ENCODE peak calls at places on chromosomes 2 and 18, in nine cellular contexts. One of them, this sample, is unnamed.
A peak's percentile ranks its signal among the peaks of the same experiment; 100 is the strongest.

GRCh38 chr2:65666156-65666725 is 233.8 kb upstream of the SPRED2 start:
- DNase-seq in CD8-positive, alpha-beta T cell: no peak
- DNase-seq in MCF 10A: peak; percentile 56
- DNase-seq in stromal cell of bone marrow: peak; percentile 9
- DNase-seq in neural crest cell: no peak
- DNase-seq in dermis blood vessel endothelial cell: no peak
- DNase-seq in G401: no peak
- DNase-seq in Right ventricle myocardium superior: no peak
- DNase-seq in stimulated activated CD4-positive, alpha-beta T cell treated with anti-CD3 and anti-CD28 coated beads, Interleukin-15, amount 100 ng/mL, for 24 hours: peak; percentile 7
- DNase-seq in this sample: no peak

GRCh38 chr2:132438650-132439030 is 22.0 kb downstream of the GPR39 start:
- DNase-seq in CD8-positive, alpha-beta T cell: no peak
- DNase-seq in MCF 10A: peak; percentile 97
- DNase-seq in stromal cell of bone marrow: peak; percentile 78
- DNase-seq in stimulated activated CD4-positive, alpha-beta T cell treated with anti-CD3 and anti-CD28 coated beads, Interleukin-15, amount 100 ng/mL, for 24 hours: peak; percentile 6
- DNase-seq in dermis blood vessel endothelial cell: peak; percentile 63
- DNase-seq in neural crest cell: no peak
- DNase-seq in G401: no peak
- DNase-seq in Right ventricle myocardium superior: no peak
- DNase-seq in this sample: no peak

GRCh38 chr2:30621836-30622235 is 174.8 kb downstream of the LCLAT1 start:
- DNase-seq in dermis blood vessel endothelial cell: no peak
- DNase-seq in stimulated activated CD4-positive, alpha-beta T cell treated with anti-CD3 and anti-CD28 coated beads, Interleukin-15, amount 100 ng/mL, for 24 hours: no peak
- DNase-seq in Right ventricle myocardium superior: no peak
- DNase-seq in G401: no peak
- DNase-seq in neural crest cell: no peak
- DNase-seq in CD8-positive, alpha-beta T cell: no peak
- DNase-seq in stromal cell of bone marrow: no peak
- DNase-seq in MCF 10A: no peak
- DNase-seq in this sample: no peak

GRCh38 chr2:16620590-16620989 is 45.0 kb downstream of the CYRIA start:
- DNase-seq in CD8-positive, alpha-beta T cell: no peak
- DNase-seq in neural crest cell: no peak
- DNase-seq in Right ventricle myocardium superior: no peak
- DNase-seq in MCF 10A: no peak
- DNase-seq in dermis blood vessel endothelial cell: no peak
- DNase-seq in stromal cell of bone marrow: no peak
- DNase-seq in stimulated activated CD4-positive, alpha-beta T cell treated with anti-CD3 and anti-CD28 coated beads, Interleukin-15, amount 100 ng/mL, for 24 hours: no peak
- DNase-seq in G401: no peak
- DNase-seq in this sample: no peak

GRCh38 chr18:59706499-59706898 is 9.3 kb upstream of the CCBE1 start:
- DNase-seq in stromal cell of bone marrow: no peak
- DNase-seq in stimulated activated CD4-positive, alpha-beta T cell treated with anti-CD3 and anti-CD28 coated beads, Interleukin-15, amount 100 ng/mL, for 24 hours: no peak
- DNase-seq in Right ventricle myocardium superior: no peak
- DNase-seq in dermis blood vessel endothelial cell: no peak
- DNase-seq in G401: no peak
- DNase-seq in neural crest cell: no peak
- DNase-seq in CD8-positive, alpha-beta T cell: no peak
- DNase-seq in MCF 10A: peak; percentile 38
- DNase-seq in this sample: no peak

GRCh38 chr2:10658041-10658913 is 31.5 kb downstream of the NOL10 start:
- DNase-seq in stromal cell of bone marrow: peak; percentile 28
- DNase-seq in neural crest cell: no peak
- DNase-seq in MCF 10A: peak; percentile 82
- DNase-seq in stimulated activated CD4-positive, alpha-beta T cell treated with anti-CD3 and anti-CD28 coated beads, Interleukin-15, amount 100 ng/mL, for 24 hours: no peak
- DNase-seq in G401: no peak
- DNase-seq in dermis blood vessel endothelial cell: no peak
- DNase-seq in Right ventricle myocardium superior: no peak
- DNase-seq in CD8-positive, alpha-beta T cell: no peak
- DNase-seq in this sample: no peak

GRCh38 chr2:19648583-19648982 is 253.2 kb downstream of the TTC32 start:
- DNase-seq in G401: no peak
- DNase-seq in dermis blood vessel endothelial cell: no peak
- DNase-seq in MCF 10A: peak; percentile 97
- DNase-seq in CD8-positive, alpha-beta T cell: no peak
- DNase-seq in Right ventricle myocardium superior: peak; percentile 74
- DNase-seq in stimulated activated CD4-positive, alpha-beta T cell treated with anti-CD3 and anti-CD28 coated beads, Interleukin-15, amount 100 ng/mL, for 24 hours: no peak
- DNase-seq in neural crest cell: no peak
- DNase-seq in stromal cell of bone marrow: peak; percentile 87
- DNase-seq in this sample: no peak

GRCh38 chr18:58402247-58402646 is 226.6 kb downstream of the ALPK2 start:
- DNase-seq in Right ventricle myocardium superior: no peak
- DNase-seq in MCF 10A: peak; percentile 43
- DNase-seq in G401: peak; percentile 75
- DNase-seq in neural crest cell: no peak
- DNase-seq in stromal cell of bone marrow: peak; percentile 28
- DNase-seq in CD8-positive, alpha-beta T cell: no peak
- DNase-seq in dermis blood vessel endothelial cell: peak; percentile 71
- DNase-seq in stimulated activated CD4-positive, alpha-beta T cell treated with anti-CD3 and anti-CD28 coated beads, Interleukin-15, amount 100 ng/mL, for 24 hours: no peak
- DNase-seq in this sample: no peak

GRCh38 chr2:12498703-12499102 is 218.0 kb upstream of the TRIB2 start:
- DNase-seq in MCF 10A: peak; percentile 50
- DNase-seq in stimulated activated CD4-positive, alpha-beta T cell treated with anti-CD3 and anti-CD28 coated beads, Interleukin-15, amount 100 ng/mL, for 24 hours: no peak
- DNase-seq in Right ventricle myocardium superior: no peak
- DNase-seq in stromal cell of bone marrow: peak; percentile 56
- DNase-seq in CD8-positive, alpha-beta T cell: no peak
- DNase-seq in neural crest cell: no peak
- DNase-seq in G401: no peak
- DNase-seq in dermis blood vessel endothelial cell: peak; percentile 28
- DNase-seq in this sample: no peak

GRCh38 chr18:62325806-62326645 is 916 bp downstream of the TNFRSF11A start:
- DNase-seq in stimulated activated CD4-positive, alpha-beta T cell treated with anti-CD3 and anti-CD28 coated beads, Interleukin-15, amount 100 ng/mL, for 24 hours: peak; percentile 56
- DNase-seq in CD8-positive, alpha-beta T cell: peak; percentile 17
- DNase-seq in G401: peak; percentile 7
- DNase-seq in Right ventricle myocardium superior: no peak
- DNase-seq in neural crest cell: peak; percentile 18
- DNase-seq in stromal cell of bone marrow: no peak
- DNase-seq in dermis blood vessel endothelial cell: peak; percentile 51
- DNase-seq in MCF 10A: peak; percentile 18
- DNase-seq in this sample: no peak

GRCh38 chr2:185921048-185921756 is 182.6 kb downstream of the FSIP2 start:
- DNase-seq in MCF 10A: peak; percentile 54
- DNase-seq in CD8-positive, alpha-beta T cell: no peak
- DNase-seq in Right ventricle myocardium superior: no peak
- DNase-seq in neural crest cell: no peak
- DNase-seq in stimulated activated CD4-positive, alpha-beta T cell treated with anti-CD3 and anti-CD28 coated beads, Interleukin-15, amount 100 ng/mL, for 24 hours: no peak
- DNase-seq in dermis blood vessel endothelial cell: no peak
- DNase-seq in stromal cell of bone marrow: no peak
- DNase-seq in G401: no peak
- DNase-seq in this sample: no peak

GRCh38 chr2:68362069-68362468 is 3.0 kb upstream of the PLEK start:
- DNase-seq in G401: peak; percentile 28
- DNase-seq in stimulated activated CD4-positive, alpha-beta T cell treated with anti-CD3 and anti-CD28 coated beads, Interleukin-15, amount 100 ng/mL, for 24 hours: peak; percentile 89
- DNase-seq in neural crest cell: peak; percentile 56
- DNase-seq in MCF 10A: peak; percentile 68
- DNase-seq in CD8-positive, alpha-beta T cell: peak; percentile 74
- DNase-seq in Right ventricle myocardium superior: peak; percentile 87
- DNase-seq in dermis blood vessel endothelial cell: peak; percentile 74
- DNase-seq in stromal cell of bone marrow: peak; percentile 47
- DNase-seq in this sample: peak; percentile 74

GRCh38 chr2:101277111-101277510 is 24.4 kb downstream of the CNOT11 start:
- DNase-seq in neural crest cell: no peak
- DNase-seq in Right ventricle myocardium superior: no peak
- DNase-seq in MCF 10A: no peak
- DNase-seq in stimulated activated CD4-positive, alpha-beta T cell treated with anti-CD3 and anti-CD28 coated beads, Interleukin-15, amount 100 ng/mL, for 24 hours: no peak
- DNase-seq in dermis blood vessel endothelial cell: peak; percentile 44
- DNase-seq in G401: no peak
- DNase-seq in CD8-positive, alpha-beta T cell: no peak
- DNase-seq in stromal cell of bone marrow: no peak
- DNase-seq in this sample: no peak

GRCh38 chr2:172270278-172271079 is 156.9 kb upstream of the ITGA6 start:
- DNase-seq in Right ventricle myocardium superior: no peak
- DNase-seq in CD8-positive, alpha-beta T cell: peak; percentile 27
- DNase-seq in G401: no peak
- DNase-seq in MCF 10A: no peak
- DNase-seq in stromal cell of bone marrow: no peak
- DNase-seq in neural crest cell: no peak
- DNase-seq in dermis blood vessel endothelial cell: no peak
- DNase-seq in stimulated activated CD4-positive, alpha-beta T cell treated with anti-CD3 and anti-CD28 coated beads, Interleukin-15, amount 100 ng/mL, for 24 hours: peak; percentile 16
- DNase-seq in this sample: peak; percentile 24

GRCh38 chr2:139369423-139370409 is 589.5 kb upstream of the NXPH2 start:
- DNase-seq in dermis blood vessel endothelial cell: no peak
- DNase-seq in stromal cell of bone marrow: no peak
- DNase-seq in MCF 10A: no peak
- DNase-seq in stimulated activated CD4-positive, alpha-beta T cell treated with anti-CD3 and anti-CD28 coated beads, Interleukin-15, amount 100 ng/mL, for 24 hours: no peak
- DNase-seq in CD8-positive, alpha-beta T cell: no peak
- DNase-seq in Right ventricle myocardium superior: no peak
- DNase-seq in neural crest cell: no peak
- DNase-seq in G401: no peak
- DNase-seq in this sample: no peak

GRCh38 chr18:12559319-12559718 is 98.6 kb downstream of the SPIRE1 start:
- DNase-seq in dermis blood vessel endothelial cell: no peak
- DNase-seq in stimulated activated CD4-positive, alpha-beta T cell treated with anti-CD3 and anti-CD28 coated beads, Interleukin-15, amount 100 ng/mL, for 24 hours: no peak
- DNase-seq in CD8-positive, alpha-beta T cell: no peak
- DNase-seq in G401: no peak
- DNase-seq in Right ventricle myocardium superior: no peak
- DNase-seq in neural crest cell: no peak
- DNase-seq in stromal cell of bone marrow: no peak
- DNase-seq in MCF 10A: no peak
- DNase-seq in this sample: no peak

GRCh38 chr2:161044095-161044874 is 115.9 kb upstream of the TANK start:
- DNase-seq in CD8-positive, alpha-beta T cell: no peak
- DNase-seq in stimulated activated CD4-positive, alpha-beta T cell treated with anti-CD3 and anti-CD28 coated beads, Interleukin-15, amount 100 ng/mL, for 24 hours: no peak
- DNase-seq in neural crest cell: no peak
- DNase-seq in MCF 10A: no peak
- DNase-seq in Right ventricle myocardium superior: no peak
- DNase-seq in dermis blood vessel endothelial cell: no peak
- DNase-seq in G401: no peak
- DNase-seq in stromal cell of bone marrow: peak; percentile 53
- DNase-seq in this sample: no peak

GRCh38 chr2:241834853-241835210 is 23.9 kb downstream of the PDCD1 start:
- DNase-seq in dermis blood vessel endothelial cell: no peak
- DNase-seq in CD8-positive, alpha-beta T cell: no peak
- DNase-seq in MCF 10A: no peak
- DNase-seq in stimulated activated CD4-positive, alpha-beta T cell treated with anti-CD3 and anti-CD28 coated beads, Interleukin-15, amount 100 ng/mL, for 24 hours: no peak
- DNase-seq in Right ventricle myocardium superior: no peak
- DNase-seq in stromal cell of bone marrow: no peak
- DNase-seq in G401: no peak
- DNase-seq in neural crest cell: no peak
- DNase-seq in this sample: no peak

GRCh38 chr18:62828091-62828640 is 112.8 kb downstream of the PHLPP1 start:
- DNase-seq in stromal cell of bone marrow: no peak
- DNase-seq in neural crest cell: no peak
- DNase-seq in CD8-positive, alpha-beta T cell: no peak
- DNase-seq in stimulated activated CD4-positive, alpha-beta T cell treated with anti-CD3 and anti-CD28 coated beads, Interleukin-15, amount 100 ng/mL, for 24 hours: no peak
- DNase-seq in MCF 10A: no peak
- DNase-seq in Right ventricle myocardium superior: no peak
- DNase-seq in G401: no peak
- DNase-seq in dermis blood vessel endothelial cell: peak; percentile 39
- DNase-seq in this sample: no peak

GRCh38 chr2:75500633-75501032 is 60.1 kb downstream of the EVA1A start:
- DNase-seq in stimulated activated CD4-positive, alpha-beta T cell treated with anti-CD3 and anti-CD28 coated beads, Interleukin-15, amount 100 ng/mL, for 24 hours: no peak
- DNase-seq in Right ventricle myocardium superior: no peak
- DNase-seq in neural crest cell: no peak
- DNase-seq in dermis blood vessel endothelial cell: peak; percentile 77
- DNase-seq in CD8-positive, alpha-beta T cell: no peak
- DNase-seq in MCF 10A: peak; percentile 24
- DNase-seq in G401: no peak
- DNase-seq in stromal cell of bone marrow: no peak
- DNase-seq in this sample: no peak

GRCh38 chr18:7755753-7756475 is 188.8 kb downstream of the PTPRM start:
- DNase-seq in stromal cell of bone marrow: no peak
- DNase-seq in CD8-positive, alpha-beta T cell: no peak
- DNase-seq in Right ventricle myocardium superior: no peak
- DNase-seq in stimulated activated CD4-positive, alpha-beta T cell treated with anti-CD3 and anti-CD28 coated beads, Interleukin-15, amount 100 ng/mL, for 24 hours: no peak
- DNase-seq in MCF 10A: peak; percentile 23
- DNase-seq in G401: no peak
- DNase-seq in dermis blood vessel endothelial cell: peak; percentile 58
- DNase-seq in neural crest cell: no peak
- DNase-seq in this sample: no peak

GRCh38 chr2:101040761-101041160 is 38.7 kb downstream of the RPL31 start:
- DNase-seq in Right ventricle myocardium superior: no peak
- DNase-seq in CD8-positive, alpha-beta T cell: no peak
- DNase-seq in stimulated activated CD4-positive, alpha-beta T cell treated with anti-CD3 and anti-CD28 coated beads, Interleukin-15, amount 100 ng/mL, for 24 hours: no peak
- DNase-seq in MCF 10A: no peak
- DNase-seq in stromal cell of bone marrow: no peak
- DNase-seq in G401: no peak
- DNase-seq in neural crest cell: no peak
- DNase-seq in dermis blood vessel endothelial cell: no peak
- DNase-seq in this sample: no peak

GRCh38 chr18:22176622-22177495 is 7.5 kb downstream of the GATA6 start:
- DNase-seq in stimulated activated CD4-positive, alpha-beta T cell treated with anti-CD3 and anti-CD28 coated beads, Interleukin-15, amount 100 ng/mL, for 24 hours: no peak
- DNase-seq in G401: no peak
- DNase-seq in Right ventricle myocardium superior: peak; percentile 63
- DNase-seq in dermis blood vessel endothelial cell: no peak
- DNase-seq in MCF 10A: no peak
- DNase-seq in CD8-positive, alpha-beta T cell: no peak
- DNase-seq in stromal cell of bone marrow: no peak
- DNase-seq in neural crest cell: no peak
- DNase-seq in this sample: no peak

GRCh38 chr2:185967335-185967734 is 228.7 kb downstream of the FSIP2 start:
- DNase-seq in neural crest cell: no peak
- DNase-seq in MCF 10A: no peak
- DNase-seq in stromal cell of bone marrow: no peak
- DNase-seq in stimulated activated CD4-positive, alpha-beta T cell treated with anti-CD3 and anti-CD28 coated beads, Interleukin-15, amount 100 ng/mL, for 24 hours: no peak
- DNase-seq in G401: no peak
- DNase-seq in CD8-positive, alpha-beta T cell: no peak
- DNase-seq in Right ventricle myocardium superior: no peak
- DNase-seq in dermis blood vessel endothelial cell: no peak
- DNase-seq in this sample: no peak

GRCh38 chr2:18566145-18566544 is 5.7 kb upstream of the RDH14 start:
- DNase-seq in Right ventricle myocardium superior: no peak
- DNase-seq in stromal cell of bone marrow: no peak
- DNase-seq in CD8-positive, alpha-beta T cell: no peak
- DNase-seq in G401: no peak
- DNase-seq in stimulated activated CD4-positive, alpha-beta T cell treated with anti-CD3 and anti-CD28 coated beads, Interleukin-15, amount 100 ng/mL, for 24 hours: no peak
- DNase-seq in dermis blood vessel endothelial cell: no peak
- DNase-seq in MCF 10A: no peak
- DNase-seq in neural crest cell: no peak
- DNase-seq in this sample: no peak

GRCh38 chr2:179239194-179239593 is 25.4 kb downstream of the SESTD1 start:
- DNase-seq in G401: no peak
- DNase-seq in neural crest cell: no peak
- DNase-seq in stimulated activated CD4-positive, alpha-beta T cell treated with anti-CD3 and anti-CD28 coated beads, Interleukin-15, amount 100 ng/mL, for 24 hours: no peak
- DNase-seq in CD8-positive, alpha-beta T cell: no peak
- DNase-seq in stromal cell of bone marrow: no peak
- DNase-seq in Right ventricle myocardium superior: no peak
- DNase-seq in MCF 10A: peak; percentile 57
- DNase-seq in dermis blood vessel endothelial cell: peak; percentile 54
- DNase-seq in this sample: peak; percentile 22

GRCh38 chr18:79730804-79731203 is 51.2 kb downstream of the CTDP1 start:
- DNase-seq in dermis blood vessel endothelial cell: no peak
- DNase-seq in Right ventricle myocardium superior: no peak
- DNase-seq in stromal cell of bone marrow: no peak
- DNase-seq in CD8-positive, alpha-beta T cell: no peak
- DNase-seq in neural crest cell: no peak
- DNase-seq in MCF 10A: no peak
- DNase-seq in G401: no peak
- DNase-seq in stimulated activated CD4-positive, alpha-beta T cell treated with anti-CD3 and anti-CD28 coated beads, Interleukin-15, amount 100 ng/mL, for 24 hours: no peak
- DNase-seq in this sample: no peak

GRCh38 chr18:13605901-13606300 is 120.5 kb downstream of the FAM210A start:
- DNase-seq in Right ventricle myocardium superior: no peak
- DNase-seq in stromal cell of bone marrow: no peak
- DNase-seq in G401: no peak
- DNase-seq in CD8-positive, alpha-beta T cell: no peak
- DNase-seq in neural crest cell: no peak
- DNase-seq in MCF 10A: no peak
- DNase-seq in stimulated activated CD4-positive, alpha-beta T cell treated with anti-CD3 and anti-CD28 coated beads, Interleukin-15, amount 100 ng/mL, for 24 hours: no peak
- DNase-seq in dermis blood vessel endothelial cell: no peak
- DNase-seq in this sample: no peak

GRCh38 chr18:13455470-13455869 is 236.9 kb downstream of the LDLRAD4 start:
- DNase-seq in G401: peak; percentile 38
- DNase-seq in neural crest cell: no peak
- DNase-seq in CD8-positive, alpha-beta T cell: no peak
- DNase-seq in stimulated activated CD4-positive, alpha-beta T cell treated with anti-CD3 and anti-CD28 coated beads, Interleukin-15, amount 100 ng/mL, for 24 hours: no peak
- DNase-seq in MCF 10A: no peak
- DNase-seq in stromal cell of bone marrow: no peak
- DNase-seq in Right ventricle myocardium superior: no peak
- DNase-seq in dermis blood vessel endothelial cell: no peak
- DNase-seq in this sample: peak; percentile 80

GRCh38 chr18:33817096-33817495 is 239.1 kb downstream of the ASXL3 start:
- DNase-seq in dermis blood vessel endothelial cell: no peak
- DNase-seq in MCF 10A: no peak
- DNase-seq in Right ventricle myocardium superior: no peak
- DNase-seq in neural crest cell: no peak
- DNase-seq in stromal cell of bone marrow: peak; percentile 28
- DNase-seq in stimulated activated CD4-positive, alpha-beta T cell treated with anti-CD3 and anti-CD28 coated beads, Interleukin-15, amount 100 ng/mL, for 24 hours: no peak
- DNase-seq in CD8-positive, alpha-beta T cell: no peak
- DNase-seq in G401: no peak
- DNase-seq in this sample: no peak

GRCh38 chr2:121093735-121094520 is 191.1 kb downstream of the TFCP2L1 start:
- DNase-seq in MCF 10A: no peak
- DNase-seq in dermis blood vessel endothelial cell: no peak
- DNase-seq in stromal cell of bone marrow: no peak
- DNase-seq in G401: no peak
- DNase-seq in stimulated activated CD4-positive, alpha-beta T cell treated with anti-CD3 and anti-CD28 coated beads, Interleukin-15, amount 100 ng/mL, for 24 hours: no peak
- DNase-seq in CD8-positive, alpha-beta T cell: no peak
- DNase-seq in Right ventricle myocardium superior: no peak
- DNase-seq in neural crest cell: no peak
- DNase-seq in this sample: no peak